ENCODE peak calls at places on chromosomes 12 and 14, in four cellular contexts. K is heart right ventricle, O is fibroblast of mammary gland, U is GM06990. B is an unnamed sample.

GRCh38 chr14:61498811-61499210 is 177.4 kb downstream of the PRKCH start:
- DNase-seq in K (no peak), O (peak; percentile 78), U (no peak), B (peak; percentile 72)

GRCh38 chr12:71465794-71466193 is 26.2 kb downstream of the LGR5 start:
- DNase-seq in K (no peak), O (no peak), U (no peak), B (no peak)

GRCh38 chr12:1534708-1535107 is 59.7 kb downstream of the FBXL14 start:
- DNase-seq in K (no peak), O (no peak), U (peak; percentile 48), B (no peak)

GRCh38 chr12:55996715-55997534 is at the start of gene SUOX:
- DNase-seq in K (peak; percentile 97), O (peak; percentile 96), U (peak; percentile 84), B (peak; percentile 98)

GRCh38 chr12:19482551-19483109 is 43.3 kb downstream of the AEBP2 start:
- DNase-seq in K (peak; percentile 7), O (no peak), U (peak; percentile 69), B (peak; percentile 36)

GRCh38 chr12:89084751-89085150 is 267.6 kb downstream of the DUSP6 start:
- DNase-seq in K (peak; percentile 29), O (peak; percentile 88), U (no peak), B (peak; percentile 89)

GRCh38 chr14:47057364-47057763 is 405.8 kb upstream of the RPL10L start:
- DNase-seq in K (no peak), O (no peak), U (no peak), B (no peak)

GRCh38 chr14:105366386-105367074 is 31.8 kb upstream of the TEX22 start:
- DNase-seq in K (no peak), O (no peak), U (no peak), B (no peak)

GRCh38 chr12:67943295-67943892 is 45.9 kb upstream of the IFNG-AS1 start:
- DNase-seq in K (peak; percentile 79), O (peak; percentile 78), U (peak; percentile 10), B (peak; percentile 75)

GRCh38 chr12:79360936-79361335 is 329.8 kb downstream of the PAWR start:
- DNase-seq in K (no peak), O (no peak), U (no peak), B (no peak)

GRCh38 chr12:52147367-52147972 is 44.3 kb downstream of the KRT80 start:
- DNase-seq in K (peak; percentile 88), O (peak; percentile 99), U (no peak), B (peak; percentile 97)

GRCh38 chr12:62631531-62632520 is 165.2 kb downstream of the MON2 start:
- DNase-seq in K (peak; percentile 60), O (peak; percentile 90), U (peak; percentile 47), B (peak; percentile 70)

GRCh38 chr12:107514887-107515445 is 170.6 kb upstream of the PWP1 start:
- DNase-seq in K (no peak), O (peak; percentile 96), U (no peak), B (peak; percentile 41)

GRCh38 chr12:68119250-68119649 is 40.3 kb downstream of the IFNG start:
- DNase-seq in K (no peak), O (no peak), U (no peak), B (no peak)

GRCh38 chr14:69711471-69712216 is 55.3 kb upstream of the SRSF5 start:
- DNase-seq in K (peak; percentile 47), O (no peak), U (no peak), B (no peak)

GRCh38 chr12:32505067-32505466 is 105.7 kb downstream of the FGD4 start:
- DNase-seq in K (no peak), O (no peak), U (no peak), B (no peak)
- H3K4me3 ChIP-seq in K (no peak overlapping the region), O (no peak overlapping the region), U (no peak overlapping the region), B (no peak overlapping the region)

DNA sequence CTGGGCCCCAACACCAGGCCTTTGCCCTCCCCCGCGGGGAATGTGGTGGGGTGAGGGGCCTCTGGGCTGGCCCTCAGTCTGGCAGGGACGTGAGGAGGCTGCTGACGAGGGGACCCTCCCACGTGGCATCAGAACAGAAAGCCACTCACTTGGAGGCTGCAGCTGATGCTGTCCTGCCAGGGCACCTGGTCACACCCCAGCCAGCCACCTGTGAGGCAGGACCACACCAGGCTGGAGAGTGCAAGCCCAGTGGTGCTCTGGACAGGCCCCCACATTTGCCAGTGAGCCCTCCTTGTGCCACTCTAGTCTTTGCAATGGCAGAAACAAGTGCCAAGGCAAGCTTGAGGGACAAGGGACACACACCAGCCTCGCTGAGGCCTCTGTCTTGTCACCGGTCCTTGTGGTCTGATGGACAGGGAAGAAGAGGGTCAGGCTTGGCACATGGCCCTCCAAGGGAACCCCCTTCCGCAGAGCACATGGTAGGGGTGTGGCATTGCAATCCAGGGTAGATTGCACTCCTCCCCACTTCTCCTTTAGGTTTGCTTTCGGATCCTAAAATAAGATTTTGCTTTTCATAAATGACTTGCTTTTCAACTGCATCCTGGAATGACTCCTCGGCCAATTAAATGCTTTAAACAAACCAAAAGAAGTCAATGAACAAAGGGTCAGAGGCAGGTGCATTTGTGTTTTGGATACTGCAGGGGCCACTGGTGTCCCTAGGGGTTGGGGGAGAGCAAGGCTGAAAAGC is 53.7 kb downstream of the CCDC88C start:
- DNase-seq in K (no peak), O (no peak), U (peak; percentile 85), B (no peak)
- TF ChIP-seq CTCF in K (no peak), O (no peak), U (peak; percentile 13), B (no peak)

GRCh38 chr14:51871846-51872245 is 11.4 kb downstream of the GNG2 start:
- DNase-seq in K (no peak), O (no peak), U (no peak), B (no peak)
- H3K4me3 ChIP-seq in K (no peak overlapping the region), O (no peak overlapping the region), U (no peak overlapping the region), B (no peak overlapping the region)

GRCh38 chr14:21093769-21094681 is 4.4 kb downstream of the ZNF219 start:
- DNase-seq in K (no peak), O (no peak), U (no peak), B (no peak)
- TF ChIP-seq CTCF in K (no peak), O (peak; percentile 17), U (no peak), B (peak; percentile 36)

DNA sequence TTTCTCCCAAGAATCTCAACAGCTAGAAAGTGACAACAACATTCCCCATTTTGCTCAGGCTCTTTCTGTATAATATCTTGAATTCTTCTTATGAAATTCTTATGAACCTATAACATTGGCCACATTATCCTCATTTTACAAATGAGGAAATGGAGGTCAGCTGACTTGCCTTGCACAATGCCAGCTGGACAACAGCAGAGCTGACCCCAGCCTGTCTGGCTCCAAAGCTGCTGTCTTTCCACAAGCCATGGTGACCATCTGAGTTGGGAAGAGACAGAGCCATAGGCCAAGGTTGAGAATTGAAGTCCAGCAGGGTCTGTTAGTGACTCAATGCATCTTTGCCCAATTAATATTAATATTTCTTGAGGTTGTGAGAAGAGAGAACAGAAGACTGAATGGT is 87.3 kb downstream of the KSR2 start:
- DNase-seq in K (no peak), O (peak; percentile 16), U (no peak), B (no peak)
- H3K4me3 ChIP-seq in K (no peak overlapping the region), O (no peak overlapping the region), U (no peak overlapping the region), B (no peak overlapping the region)

DNA sequence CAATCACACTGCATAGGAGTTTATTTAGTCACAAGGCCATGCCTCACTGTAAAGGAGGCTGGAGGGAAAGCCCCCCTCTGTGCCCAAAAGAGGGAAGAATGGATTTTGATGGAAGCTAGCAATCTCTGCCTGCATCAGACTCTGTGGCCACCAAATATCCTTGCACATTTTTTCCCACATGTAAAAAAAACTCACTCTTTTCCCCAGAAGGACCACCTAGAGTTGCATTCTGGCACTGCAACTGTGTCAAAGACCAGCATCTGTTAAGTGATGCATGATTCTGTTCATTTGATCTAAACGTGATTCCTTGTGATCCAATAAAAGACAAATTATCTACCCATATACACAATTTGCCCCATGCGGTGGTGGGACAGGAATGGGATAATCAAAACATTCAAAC is 8.0 kb downstream of the RHOJ start:
- DNase-seq in K (no peak), O (no peak), U (no peak), B (no peak)
- TF ChIP-seq CTCF in K (no peak), O (peak; percentile 9), U (no peak), B (peak; percentile 18)

GRCh38 chr12:105334001-105334400 is 3.5 kb downstream of the C12orf75 start:
- DNase-seq in K (no peak), O (peak; percentile 92), U (no peak), B (peak; percentile 73)
- H3K4me3 ChIP-seq in K (no peak overlapping the region), O (no peak overlapping the region), U (no peak overlapping the region), B (no peak overlapping the region)

GRCh38 chr12:123474493-123475255 is 16.7 kb downstream of the SNRNP35 start:
- DNase-seq in K (peak; percentile 35), O (no peak), U (no peak), B (no peak)

GRCh38 chr12:123478069-123478468 is 20.1 kb downstream of the SNRNP35 start:
- DNase-seq in K (no peak), O (no peak), U (no peak), B (no peak)

GRCh38 chr12:123475256-123475703 is 17.3 kb downstream of the SNRNP35 start:
- DNase-seq in K (no peak), O (no peak), U (no peak), B (no peak)

GRCh38 chr12:123479442-123480180 is 21.7 kb downstream of the SNRNP35 start:
- DNase-seq in K (no peak), O (no peak), U (no peak), B (no peak)

DNA sequence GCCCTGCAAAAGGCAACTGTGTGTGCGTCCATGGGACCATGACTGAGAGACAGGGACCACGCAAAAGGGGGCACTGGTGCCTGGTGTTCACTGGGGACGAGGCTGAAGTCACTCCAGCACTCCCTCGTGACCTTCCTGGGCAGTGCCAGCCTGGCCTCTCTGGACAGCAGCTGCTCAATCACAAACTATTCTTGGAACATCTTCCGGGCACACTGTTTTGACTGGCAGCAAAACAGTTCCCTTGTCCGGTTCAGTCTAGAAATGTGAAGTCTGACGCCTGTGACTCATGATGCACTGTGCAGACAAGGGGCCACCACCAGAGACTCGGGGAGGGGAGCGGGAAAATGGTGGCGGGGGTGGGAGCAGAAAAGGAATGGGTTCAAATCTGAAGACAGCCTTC is 20.8 kb downstream of the SNRNP35 start:
- DNase-seq in K (peak; percentile 71), O (peak; percentile 24), U (no peak), B (no peak)
- TF ChIP-seq CTCF in K (no peak), O (no peak), U (no peak), B (no peak)

GRCh38 chr12:48197967-48198618 is 5.0 kb downstream of the OR10AD1 start:
- DNase-seq in K (peak; percentile 98), O (peak; percentile 93), U (peak; percentile 88), B (peak; percentile 88)

GRCh38 chr12:48198619-48198973 is 4.5 kb downstream of the OR10AD1 start:
- DNase-seq in K (peak; percentile 46), O (no peak), U (no peak), B (no peak)

GRCh38 chr12:48197549-48197966 is 5.5 kb downstream of the OR10AD1 start:
- DNase-seq in K (no peak), O (peak; percentile 46), U (no peak), B (no peak)

GRCh38 chr12:48199784-48200198 is 3.3 kb downstream of the OR10AD1 start:
- DNase-seq in K (no peak), O (peak; percentile 31), U (no peak), B (peak; percentile 100)

DNA sequence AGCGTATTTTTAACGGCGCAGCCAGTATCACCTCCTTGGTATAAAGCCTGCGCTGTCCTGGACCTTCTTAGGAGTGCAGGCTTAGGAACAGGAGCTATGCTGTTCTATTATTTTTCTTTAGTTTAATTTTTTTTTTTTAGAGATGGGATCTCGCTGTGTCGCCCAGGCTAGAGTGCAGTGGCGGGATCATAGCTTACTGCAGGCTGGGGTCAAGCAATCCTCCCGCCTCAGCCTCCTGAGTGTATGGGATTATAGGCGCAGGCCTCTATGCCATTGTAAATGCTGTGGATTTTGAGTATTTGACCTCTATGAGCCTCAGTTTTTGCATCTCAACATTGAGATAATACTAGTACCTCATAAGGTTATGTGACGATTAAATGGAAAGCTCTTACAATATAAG is 4.1 kb downstream of the OR10AD1 start:
- DNase-seq in K (no peak), O (no peak), U (no peak), B (no peak)
- H3K4me3 ChIP-seq in K (peak overlapping the region; percentile 38), O (peak overlapping the region; percentile 87), U (peak overlapping the region; percentile 94), B (peak overlapping the region; percentile 65)